ENCODE peak calls at places on chromosomes 2 and 18, in four cellular contexts. One of them, this sample, is unnamed. For H3K36me3, the result is how much of the 10 kb centered on the place peaks cover.

GRCh38 chr2:98086491-98087446 is at the start of gene VWA3B:
- DNase-seq in CD8-positive, alpha-beta memory T cell: no peak
- DNase-seq in WERI-Rb-1: no peak
- DNase-seq in prostate gland: peak
- DNase-seq in this sample: peak

GRCh38 chr18:2706903-2707302 is 51.4 kb downstream of the SMCHD1 start:
- DNase-seq in CD8-positive, alpha-beta memory T cell: no peak
- DNase-seq in prostate gland: no peak
- DNase-seq in WERI-Rb-1: no peak
- DNase-seq in this sample: no peak

GRCh38 chr2:225065882-225066281 is 23.6 kb upstream of the DOCK10 start:
- DNase-seq in WERI-Rb-1: no peak
- DNase-seq in prostate gland: no peak
- DNase-seq in CD8-positive, alpha-beta memory T cell: no peak
- DNase-seq in this sample: no peak

GRCh38 chr2:70829916-70830315 is 5.7 kb downstream of the CD207 start:
- DNase-seq in CD8-positive, alpha-beta memory T cell: no peak
- DNase-seq in WERI-Rb-1: no peak
- DNase-seq in prostate gland: no peak
- DNase-seq in this sample: no peak

GRCh38 chr2:83081835-83082522 is 1377.1 kb downstream of the SUCLG1 start:
- DNase-seq in CD8-positive, alpha-beta memory T cell: no peak
- DNase-seq in WERI-Rb-1: no peak
- DNase-seq in prostate gland: no peak
- DNase-seq in this sample: no peak

GRCh38 chr18:6405237-6406074 is 9.3 kb downstream of the L3MBTL4 start:
- DNase-seq in prostate gland: peak
- DNase-seq in WERI-Rb-1: no peak
- DNase-seq in CD8-positive, alpha-beta memory T cell: no peak
- DNase-seq in this sample: no peak

GRCh38 chr18:45464619-45465018 is 150.7 kb upstream of the SLC14A2 start:
- DNase-seq in WERI-Rb-1: no peak
- DNase-seq in CD8-positive, alpha-beta memory T cell: no peak
- DNase-seq in prostate gland: no peak
- DNase-seq in this sample: no peak

GRCh38 chr2:190948671-190949070 is 65.3 kb downstream of the STAT1 start:
- DNase-seq in prostate gland: no peak
- DNase-seq in WERI-Rb-1: no peak
- DNase-seq in CD8-positive, alpha-beta memory T cell: no peak
- DNase-seq in this sample: no peak

GRCh38 chr18:11119962-11120361 is 29.4 kb downstream of the PIEZO2 start:
- DNase-seq in prostate gland: no peak
- DNase-seq in CD8-positive, alpha-beta memory T cell: no peak
- DNase-seq in WERI-Rb-1: no peak
- DNase-seq in this sample: no peak

GRCh38 chr2:218292700-218293014 is 354 bp upstream of the TMBIM1 start:
- DNase-seq in WERI-Rb-1: no peak
- DNase-seq in prostate gland: no peak
- DNase-seq in CD8-positive, alpha-beta memory T cell: no peak
- DNase-seq in this sample: no peak
- H3K4me3 ChIP-seq in WERI-Rb-1: no peak
- H3K4me3 ChIP-seq in prostate gland: peak
- H3K4me3 ChIP-seq in CD8-positive, alpha-beta memory T cell: peak
- H3K4me3 ChIP-seq in this sample: no peak

DNA sequence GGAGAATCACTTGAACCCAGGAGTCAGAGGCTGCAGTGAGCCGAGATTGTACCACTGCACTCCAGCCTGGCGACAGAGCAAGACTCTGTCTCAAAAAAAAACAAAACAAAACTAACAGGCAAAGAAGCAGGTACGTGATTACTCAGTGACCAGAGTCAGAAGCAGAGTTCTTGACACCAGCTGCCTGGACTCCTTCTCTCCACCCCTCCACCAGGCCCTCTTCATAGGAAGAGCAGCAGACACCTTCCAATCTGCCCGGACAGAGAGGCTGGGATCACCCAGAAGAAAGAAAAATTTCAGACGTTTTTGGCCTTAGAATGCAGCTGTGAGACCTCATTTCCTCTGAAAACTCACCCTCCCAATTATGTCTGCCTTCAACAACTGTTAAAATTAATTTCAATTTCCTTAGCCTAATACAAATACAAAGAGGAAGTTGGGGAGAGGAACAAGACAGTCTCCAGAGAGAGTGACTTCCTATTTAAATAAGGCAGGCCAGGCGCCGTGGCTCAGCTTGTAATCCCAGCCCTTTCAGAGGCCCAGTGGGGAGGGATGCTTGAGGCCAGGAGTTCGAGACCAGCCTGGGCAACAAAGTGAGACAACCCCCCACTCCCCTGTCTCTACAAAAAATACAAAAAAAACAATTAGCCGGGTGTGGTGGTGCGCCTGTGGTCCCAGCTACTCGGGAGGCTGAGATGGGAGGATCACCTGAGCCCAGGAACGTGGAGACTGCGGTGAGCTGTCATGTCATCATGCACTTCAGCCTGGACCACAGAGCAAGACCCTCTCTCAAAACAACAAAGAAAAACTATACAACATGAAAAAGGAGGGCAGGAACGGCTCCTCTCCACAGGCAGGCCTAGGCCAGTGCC is 1.6 kb downstream of the SLC66A2 start:
- DNase-seq in CD8-positive, alpha-beta memory T cell: no peak
- DNase-seq in WERI-Rb-1: no peak
- DNase-seq in prostate gland: no peak
- DNase-seq in this sample: no peak
- H3K27ac ChIP-seq in CD8-positive, alpha-beta memory T cell: peak
- H3K27ac ChIP-seq in WERI-Rb-1: no peak
- H3K27ac ChIP-seq in prostate gland: peak
- H3K27ac ChIP-seq in this sample: no peak

GRCh38 chr2:238190445-238190844 is 13.1 kb downstream of the ILKAP start:
- DNase-seq in CD8-positive, alpha-beta memory T cell: no peak
- DNase-seq in prostate gland: no peak
- DNase-seq in WERI-Rb-1: no peak
- DNase-seq in this sample: no peak
- H3K36me3 ChIP-seq in CD8-positive, alpha-beta memory T cell: half or more
- H3K36me3 ChIP-seq in prostate gland: under half
- H3K36me3 ChIP-seq in WERI-Rb-1: half or more
- H3K36me3 ChIP-seq in this sample: under half

DNA sequence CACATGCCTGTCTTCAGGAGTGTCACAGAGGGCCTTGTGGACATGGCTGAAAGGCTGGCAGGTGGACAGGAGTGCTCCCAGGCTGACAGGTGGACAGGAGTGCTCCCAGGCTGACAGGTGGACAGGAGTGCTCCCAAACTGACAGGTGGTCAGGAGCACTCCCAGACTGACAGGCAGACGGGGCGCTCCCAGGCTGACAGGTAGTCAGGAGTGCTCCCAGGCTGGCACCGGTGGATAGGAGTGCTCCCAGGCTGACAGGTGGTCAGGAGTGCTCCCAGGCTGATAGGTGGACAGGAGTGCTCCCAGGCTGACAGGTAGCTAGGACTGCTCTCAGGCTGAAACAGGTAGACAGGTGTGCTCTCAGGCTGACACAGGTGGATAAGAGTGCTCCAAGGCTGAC is 16.6 kb downstream of the ANO7 start:
- DNase-seq in CD8-positive, alpha-beta memory T cell: no peak
- DNase-seq in WERI-Rb-1: no peak
- DNase-seq in prostate gland: no peak
- DNase-seq in this sample: no peak
- H3K4me3 ChIP-seq in CD8-positive, alpha-beta memory T cell: no peak
- H3K4me3 ChIP-seq in WERI-Rb-1: no peak
- H3K4me3 ChIP-seq in prostate gland: no peak
- H3K4me3 ChIP-seq in this sample: no peak

DNA sequence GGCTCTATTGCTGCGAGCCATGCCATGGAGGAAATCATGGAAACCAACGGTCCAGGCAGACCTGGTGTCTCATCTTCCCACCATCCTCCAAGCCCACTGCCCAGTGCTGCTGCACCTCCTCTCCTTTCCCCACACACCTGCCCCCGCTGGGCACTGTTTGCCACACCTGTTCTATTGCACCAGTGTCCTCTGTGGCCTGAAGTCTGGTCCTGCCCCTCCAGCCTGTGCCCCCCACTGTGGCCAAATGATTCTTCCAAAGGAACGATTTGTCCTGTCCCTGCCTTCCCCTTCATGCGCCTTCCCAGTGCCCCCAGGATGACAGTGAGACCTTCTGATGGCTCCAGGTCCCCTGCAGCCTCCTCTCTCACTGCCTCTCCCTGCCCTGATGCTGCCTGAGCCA is 101.9 kb upstream of the TWIST2 start:
- DNase-seq in CD8-positive, alpha-beta memory T cell: no peak
- DNase-seq in prostate gland: no peak
- DNase-seq in WERI-Rb-1: no peak
- DNase-seq in this sample: no peak
- H3K27ac ChIP-seq in CD8-positive, alpha-beta memory T cell: no peak
- H3K27ac ChIP-seq in prostate gland: no peak
- H3K27ac ChIP-seq in WERI-Rb-1: no peak
- H3K27ac ChIP-seq in this sample: no peak

GRCh38 chr2:196314780-196315179 is 143.4 kb upstream of the STK17B start:
- DNase-seq in WERI-Rb-1: no peak
- DNase-seq in CD8-positive, alpha-beta memory T cell: no peak
- DNase-seq in prostate gland: no peak
- DNase-seq in this sample: no peak

GRCh38 chr2:196316050-196316430 is 144.7 kb upstream of the STK17B start:
- DNase-seq in CD8-positive, alpha-beta memory T cell: no peak
- DNase-seq in WERI-Rb-1: no peak
- DNase-seq in prostate gland: no peak
- DNase-seq in this sample: no peak

GRCh38 chr2:196314157-196314556 is 142.8 kb upstream of the STK17B start:
- DNase-seq in CD8-positive, alpha-beta memory T cell: no peak
- DNase-seq in prostate gland: no peak
- DNase-seq in WERI-Rb-1: no peak
- DNase-seq in this sample: no peak

GRCh38 chr2:196318517-196319377 is 147.4 kb upstream of the STK17B start:
- DNase-seq in prostate gland: no peak
- DNase-seq in WERI-Rb-1: no peak
- DNase-seq in CD8-positive, alpha-beta memory T cell: no peak
- DNase-seq in this sample: no peak

DNA sequence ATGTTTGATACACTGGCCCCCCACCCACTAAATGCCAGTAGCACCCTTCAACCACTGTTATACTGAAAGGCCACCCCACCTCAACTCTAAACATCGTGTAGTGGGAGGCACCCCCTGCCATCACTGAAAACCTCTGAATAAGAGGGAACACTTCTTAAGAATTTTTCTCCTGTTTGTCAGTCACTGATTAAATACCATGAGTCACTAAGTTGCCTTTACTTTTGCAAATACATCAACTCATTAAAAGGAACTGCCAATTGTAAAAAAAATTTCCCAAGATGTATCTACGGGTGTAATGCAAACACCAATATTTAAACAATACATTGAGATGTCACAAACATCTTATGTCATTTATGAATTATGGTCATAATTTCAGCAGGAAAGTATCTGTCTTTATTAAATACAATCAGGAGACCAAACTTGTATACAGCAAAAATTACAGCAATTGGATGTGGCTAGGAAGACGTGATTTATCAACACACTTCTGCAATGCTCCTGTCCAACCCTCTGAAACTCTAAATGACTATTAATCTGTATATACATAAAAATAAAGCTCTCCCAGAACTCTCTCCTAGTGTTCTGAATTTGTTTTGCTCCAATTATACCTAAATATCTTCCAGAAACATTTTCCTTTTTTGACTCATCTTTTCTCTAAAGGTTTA is 144.1 kb upstream of the STK17B start:
- DNase-seq in prostate gland: no peak
- DNase-seq in CD8-positive, alpha-beta memory T cell: no peak
- DNase-seq in WERI-Rb-1: no peak
- DNase-seq in this sample: no peak
- H3K36me3 ChIP-seq in prostate gland: under half
- H3K36me3 ChIP-seq in CD8-positive, alpha-beta memory T cell: under half
- H3K36me3 ChIP-seq in WERI-Rb-1: under half
- H3K36me3 ChIP-seq in this sample: under half

GRCh38 chr2:102848366-102848839 is 86.6 kb downstream of the TMEM182 start:
- DNase-seq in CD8-positive, alpha-beta memory T cell: no peak
- DNase-seq in WERI-Rb-1: peak
- DNase-seq in prostate gland: no peak
- DNase-seq in this sample: peak
- H3K4me3 ChIP-seq in CD8-positive, alpha-beta memory T cell: no peak
- H3K4me3 ChIP-seq in WERI-Rb-1: no peak
- H3K4me3 ChIP-seq in prostate gland: no peak
- H3K4me3 ChIP-seq in this sample: no peak

DNA sequence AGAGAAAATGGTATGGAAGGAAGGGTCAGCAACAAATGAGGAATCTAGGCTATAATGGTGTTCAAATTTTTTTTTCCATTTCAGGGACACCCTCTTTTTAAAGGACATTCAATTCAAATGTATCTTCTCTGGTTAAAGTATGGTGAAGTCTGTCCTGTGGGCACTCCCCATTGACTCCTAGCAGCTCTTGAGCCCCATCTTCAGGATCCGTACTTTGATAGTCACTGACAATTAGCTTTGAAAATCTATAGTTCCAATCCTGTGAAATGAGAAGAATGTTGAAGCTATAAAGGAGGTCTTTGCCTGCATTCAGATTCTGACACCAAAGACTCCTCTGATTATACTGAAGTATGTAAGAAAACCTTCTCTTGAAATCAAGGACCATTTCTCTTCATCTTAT is 43.3 kb downstream of the KCNH7 start:
- DNase-seq in WERI-Rb-1: no peak
- DNase-seq in CD8-positive, alpha-beta memory T cell: no peak
- DNase-seq in prostate gland: no peak
- DNase-seq in this sample: peak
- H3K27ac ChIP-seq in WERI-Rb-1: no peak
- H3K27ac ChIP-seq in CD8-positive, alpha-beta memory T cell: no peak
- H3K27ac ChIP-seq in prostate gland: no peak
- H3K27ac ChIP-seq in this sample: no peak

This sample was measured in iPS DF 6.9.